ENCODE peak calls at places on chromosomes 12 and 14, in nine cellular contexts. Z, P, T, N, O, U, D, V and L are unnamed samples.

GRCh38 chr12:11727133-11727664 is 77.7 kb downstream of the ETV6 start:
- DNase-seq in T (no peak), D (peak; percentile 84), V (no peak), Z (no peak), U (no peak), P (no peak), N (no peak), O (no peak), L (no peak)

GRCh38 chr14:80456200-80456599 is 244.9 kb upstream of the DIO2 start:
- DNase-seq in T (no peak), U (no peak), Z (no peak), O (no peak), V (no peak), D (no peak), P (no peak), N (no peak), L (no peak)

GRCh38 chr12:123815968-123816367 is 53.9 kb downstream of the DNAH10 start:
- DNase-seq in N (no peak), P (no peak), Z (no peak), T (no peak), O (no peak), U (no peak), D (no peak), V (no peak), L (no peak)

GRCh38 chr12:2900642-2901041 is 10.0 kb downstream of the TULP3 start:
- DNase-seq in T (no peak), Z (no peak), V (no peak), N (no peak), O (no peak), P (no peak), U (no peak), D (no peak), L (no peak)

GRCh38 chr12:94134226-94134795 is 14.1 kb upstream of the PLXNC1 start:
- DNase-seq in T (peak; percentile 63), Z (peak; percentile 27), N (no peak), D (peak; percentile 71), O (no peak), V (no peak), P (no peak), U (no peak), L (no peak)

GRCh38 chr12:72270246-72270645 is 1.9 kb upstream of the TRHDE start:
- DNase-seq in V (no peak), Z (no peak), O (no peak), D (no peak), P (no peak), U (no peak), N (no peak), T (no peak), L (no peak)

GRCh38 chr12:4270016-4270669 is 3.4 kb upstream of the CCND2 start:
- DNase-seq in V (no peak), N (no peak), D (no peak), T (peak; percentile 54), O (no peak), P (no peak), Z (no peak), U (peak; percentile 66), L (no peak)

GRCh38 chr14:56189306-56189705 is 71.1 kb downstream of the PELI2 start:
- DNase-seq in N (no peak), P (no peak), O (no peak), V (no peak), Z (no peak), T (peak; percentile 48), D (no peak), U (no peak), L (no peak)

GRCh38 chr12:1530592-1531159 is 63.7 kb downstream of the FBXL14 start:
- DNase-seq in O (no peak), N (no peak), D (peak; percentile 52), P (no peak), U (no peak), T (no peak), V (no peak), Z (no peak), L (no peak)

GRCh38 chr12:68349921-68350606 is 17.9 kb upstream of the MDM1 start:
- DNase-seq in D (no peak), U (no peak), T (no peak), Z (no peak), O (no peak), V (no peak), P (no peak), N (no peak), L (no peak)

GRCh38 chr14:99241314-99242035 is 30.5 kb downstream of the BCL11B start:
- DNase-seq in T (no peak), Z (no peak), O (no peak), D (no peak), U (no peak), P (no peak), N (no peak), V (no peak), L (peak; percentile 64)
- H3K4me1 ChIP-seq in T (peaks cover 13% of the 10 kb centered on the region), Z (no peaks in the 10 kb centered on the region), O (peaks cover 9% of the 10 kb centered on the region), D (no peaks in the 10 kb centered on the region), U (peaks cover 9% of the 10 kb centered on the region), P (peaks cover 89% of the 10 kb centered on the region), N (peaks cover 12% of the 10 kb centered on the region), V (no peaks in the 10 kb centered on the region), L (peaks cover 19% of the 10 kb centered on the region)

GRCh38 chr12:54358620-54358944 is 5.7 kb downstream of the GPR84 start:
- DNase-seq in N (no peak), T (no peak), Z (no peak), V (no peak), D (no peak), U (no peak), O (no peak), P (no peak), L (no peak)

GRCh38 chr12:54357802-54358619 is 6.3 kb downstream of the GPR84 start:
- DNase-seq in D (peak; percentile 64), N (no peak), O (no peak), V (no peak), U (peak; percentile 32), P (no peak), T (peak; percentile 82), Z (no peak), L (no peak)

GRCh38 chr12:54360717-54361456 is 3.4 kb downstream of the GPR84 start:
- DNase-seq in T (peak; percentile 96), Z (peak; percentile 94), O (peak; percentile 87), U (peak; percentile 84), V (peak; percentile 82), N (peak; percentile 71), D (peak; percentile 78), P (no peak), L (peak; percentile 88)

GRCh38 chr12:54359762-54360351 is 4.4 kb downstream of the GPR84 start:
- DNase-seq in Z (no peak), D (no peak), T (no peak), U (no peak), V (no peak), O (no peak), P (no peak), N (no peak), L (no peak)

DNA sequence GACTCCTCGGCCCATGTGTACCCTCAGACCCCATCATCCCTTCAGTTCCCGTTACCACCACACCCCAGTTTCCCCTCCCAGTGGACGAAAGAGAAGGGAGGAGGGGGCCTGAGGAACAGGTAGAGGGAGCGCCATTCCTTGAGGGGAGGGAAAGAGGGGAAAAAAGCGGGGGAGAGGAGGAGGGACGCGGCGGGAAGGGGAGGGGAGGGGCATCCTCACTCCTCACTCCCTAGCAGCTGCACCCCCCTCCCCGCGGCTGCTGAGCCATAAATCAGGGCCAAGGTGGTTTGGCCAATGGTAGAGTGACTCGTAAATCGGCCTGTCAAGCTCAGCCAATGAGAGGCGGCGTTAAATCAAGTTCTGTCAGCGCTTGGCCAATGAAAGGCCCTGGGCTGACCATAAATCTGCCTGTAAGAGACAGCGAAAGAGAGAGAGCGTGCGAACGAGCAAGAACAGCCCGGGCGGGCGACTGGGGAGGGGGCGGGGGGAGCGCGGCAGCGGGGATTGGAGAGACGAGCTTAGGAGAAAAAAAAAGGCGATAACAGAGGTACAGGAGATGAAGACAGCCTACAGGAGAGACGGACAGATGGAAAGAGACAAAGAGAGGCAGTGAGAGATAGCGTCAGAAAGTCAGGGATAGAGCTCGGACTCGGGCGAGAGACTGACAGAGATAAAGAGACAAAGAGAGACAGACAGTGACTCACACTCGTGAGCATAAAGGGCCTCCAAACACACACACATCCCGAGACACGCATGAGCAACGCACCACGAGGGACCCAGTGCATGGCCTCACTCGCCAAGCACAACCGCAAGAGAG is 5.1 kb downstream of the GPR84 start:
- DNase-seq in N (peak; percentile 94), P (peak; percentile 89), D (peak; percentile 99), Z (peak; percentile 98), T (peak; percentile 100), V (peak; percentile 97), U (peak; percentile 96), O (peak; percentile 95), L (peak; percentile 98)
- H3K4me1 ChIP-seq in N (peaks cover 32% of the 10 kb centered on the region), P (peaks cover 10% of the 10 kb centered on the region), D (peaks cover 45% of the 10 kb centered on the region), Z (peaks cover 22% of the 10 kb centered on the region), T (peaks cover 18% of the 10 kb centered on the region), V (peaks cover 16% of the 10 kb centered on the region), U (peaks cover 16% of the 10 kb centered on the region), O (peaks cover 53% of the 10 kb centered on the region), L (peaks cover 20% of the 10 kb centered on the region)

GRCh38 chr14:91009501-91010152 is 50.8 kb downstream of the RPS6KA5 start:
- DNase-seq in N (no peak), Z (no peak), O (no peak), P (no peak), U (no peak), V (no peak), D (peak; percentile 94), T (no peak), L (no peak)

GRCh38 chr14:91015435-91015834 is 45.0 kb downstream of the RPS6KA5 start:
- DNase-seq in T (no peak), P (no peak), O (no peak), D (no peak), Z (no peak), U (no peak), N (no peak), V (no peak), L (no peak)

GRCh38 chr14:91010153-91010533 is 50.3 kb downstream of the RPS6KA5 start:
- DNase-seq in Z (no peak), N (no peak), P (no peak), O (no peak), T (no peak), D (no peak), U (no peak), V (no peak), L (no peak)

GRCh38 chr14:91008759-91009409 is 51.6 kb downstream of the RPS6KA5 start:
- DNase-seq in T (no peak), N (no peak), Z (no peak), O (no peak), P (no peak), D (no peak), U (no peak), V (no peak), L (no peak)

DNA sequence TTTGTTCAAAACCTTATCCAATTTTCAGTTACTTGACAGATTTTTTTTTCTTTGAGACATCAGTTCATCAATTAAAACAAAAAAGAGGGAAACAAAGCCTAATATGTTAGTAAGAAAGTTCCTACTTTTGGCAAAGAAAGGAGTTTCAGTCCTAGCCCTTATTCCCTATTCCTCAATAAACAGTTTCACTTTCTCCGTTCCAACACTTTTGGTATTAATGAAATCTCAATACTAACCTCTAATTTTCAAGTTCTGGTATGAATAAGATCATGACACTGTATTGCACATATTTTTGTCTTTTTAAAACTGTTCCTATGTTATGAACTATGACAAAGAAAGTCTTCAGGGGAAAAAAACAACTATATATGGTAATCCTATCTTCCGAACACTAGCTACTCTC is 48.4 kb downstream of the RPS6KA5 start:
- DNase-seq in D (no peak), T (no peak), O (no peak), U (no peak), Z (no peak), P (no peak), V (no peak), N (no peak), L (no peak)
- H3K4me1 ChIP-seq in D (peaks cover 23% of the 10 kb centered on the region), T (no peaks in the 10 kb centered on the region), O (peaks cover 62% of the 10 kb centered on the region), U (peaks cover 19% of the 10 kb centered on the region), Z (no peaks in the 10 kb centered on the region), P (no peaks in the 10 kb centered on the region), V (peaks cover 8% of the 10 kb centered on the region), N (peaks cover 7% of the 10 kb centered on the region), L (peaks cover 12% of the 10 kb centered on the region)

GRCh38 chr12:132446535-132447326 is 43.2 kb upstream of the FBRSL1 start:
- DNase-seq in U (no peak), P (no peak), T (peak; percentile 27), O (no peak), D (no peak), N (no peak), Z (no peak), V (no peak), L (no peak)
- H3K4me1 ChIP-seq in U (peaks cover 6% of the 10 kb centered on the region), P (peaks cover 31% of the 10 kb centered on the region), T (no peaks in the 10 kb centered on the region), O (peaks cover 17% of the 10 kb centered on the region), D (peaks cover 18% of the 10 kb centered on the region), N (no peaks in the 10 kb centered on the region), Z (no peaks in the 10 kb centered on the region), V (no peaks in the 10 kb centered on the region), L (no peaks in the 10 kb centered on the region)